ENCODE peak calls at places on chromosomes 6 and 20, in eight cellular contexts. One of them, this sample, is unnamed.

GRCh38 chr6:9086331-9086730 is 651.0 kb upstream of the SLC35B3 start:
- DNase-seq in tibial artery: no peak
- DNase-seq in esophagus squamous epithelium: no peak
- DNase-seq in cardiac muscle cell: no peak
- DNase-seq in GM12865: no peak
- DNase-seq in aorta: no peak
- DNase-seq in hepatocyte: no peak
- DNase-seq in CD8-positive, alpha-beta T cell: no peak
- DNase-seq in this sample: no peak

GRCh38 chr6:56036911-56037310 is 161.5 kb upstream of the BMP5 start:
- DNase-seq in tibial artery: no peak
- DNase-seq in esophagus squamous epithelium: no peak
- DNase-seq in cardiac muscle cell: no peak
- DNase-seq in GM12865: no peak
- DNase-seq in aorta: no peak
- DNase-seq in hepatocyte: no peak
- DNase-seq in CD8-positive, alpha-beta T cell: no peak
- DNase-seq in this sample: no peak

GRCh38 chr20:19881080-19881840 is 123.2 kb downstream of the RIN2 start:
- DNase-seq in tibial artery: no peak
- DNase-seq in esophagus squamous epithelium: no peak
- DNase-seq in cardiac muscle cell: no peak
- DNase-seq in GM12865: no peak
- DNase-seq in aorta: no peak
- DNase-seq in hepatocyte: no peak
- DNase-seq in CD8-positive, alpha-beta T cell: no peak
- DNase-seq in this sample: no peak

GRCh38 chr20:6819599-6819998 is 52.1 kb downstream of the BMP2 start:
- DNase-seq in tibial artery: no peak
- DNase-seq in esophagus squamous epithelium: no peak
- DNase-seq in cardiac muscle cell: peak
- DNase-seq in GM12865: no peak
- DNase-seq in aorta: no peak
- DNase-seq in hepatocyte: peak
- DNase-seq in CD8-positive, alpha-beta T cell: no peak
- DNase-seq in this sample: no peak

GRCh38 chr20:9508696-9509178 is 5.7 kb upstream of the LAMP5 start:
- DNase-seq in tibial artery: no peak
- DNase-seq in esophagus squamous epithelium: no peak
- DNase-seq in cardiac muscle cell: no peak
- DNase-seq in GM12865: no peak
- DNase-seq in aorta: no peak
- DNase-seq in hepatocyte: no peak
- DNase-seq in CD8-positive, alpha-beta T cell: no peak
- DNase-seq in this sample: no peak

GRCh38 chr6:101434601-101435000 is 41.1 kb downstream of the GRIK2 start:
- DNase-seq in tibial artery: no peak
- DNase-seq in esophagus squamous epithelium: no peak
- DNase-seq in cardiac muscle cell: no peak
- DNase-seq in GM12865: no peak
- DNase-seq in aorta: no peak
- DNase-seq in hepatocyte: no peak
- DNase-seq in CD8-positive, alpha-beta T cell: no peak
- DNase-seq in this sample: no peak

GRCh38 chr6:155274533-155274932 is 10.7 kb downstream of the CLDN20 start:
- DNase-seq in tibial artery: no peak
- DNase-seq in esophagus squamous epithelium: no peak
- DNase-seq in cardiac muscle cell: peak
- DNase-seq in GM12865: no peak
- DNase-seq in aorta: no peak
- DNase-seq in hepatocyte: no peak
- DNase-seq in CD8-positive, alpha-beta T cell: no peak
- DNase-seq in this sample: peak

GRCh38 chr6:92810913-92811312 is 608.4 kb downstream of the EPHA7 start:
- DNase-seq in tibial artery: no peak
- DNase-seq in esophagus squamous epithelium: no peak
- DNase-seq in cardiac muscle cell: peak
- DNase-seq in GM12865: peak
- DNase-seq in aorta: no peak
- DNase-seq in hepatocyte: peak
- DNase-seq in CD8-positive, alpha-beta T cell: no peak
- DNase-seq in this sample: peak

GRCh38 chr6:168794515-168794914 is 353.5 kb downstream of the SMOC2 start:
- DNase-seq in tibial artery: no peak
- DNase-seq in esophagus squamous epithelium: no peak
- DNase-seq in cardiac muscle cell: no peak
- DNase-seq in GM12865: no peak
- DNase-seq in aorta: no peak
- DNase-seq in hepatocyte: no peak
- DNase-seq in CD8-positive, alpha-beta T cell: no peak
- DNase-seq in this sample: no peak

GRCh38 chr6:34457747-34458462 is 8.0 kb upstream of the PACSIN1 start:
- DNase-seq in tibial artery: no peak
- DNase-seq in esophagus squamous epithelium: no peak
- DNase-seq in cardiac muscle cell: no peak
- DNase-seq in GM12865: no peak
- DNase-seq in aorta: no peak
- DNase-seq in hepatocyte: no peak
- DNase-seq in CD8-positive, alpha-beta T cell: no peak
- DNase-seq in this sample: no peak

GRCh38 chr6:142819603-142820335 is 125.2 kb downstream of the HIVEP2 start:
- DNase-seq in tibial artery: no peak
- DNase-seq in esophagus squamous epithelium: no peak
- DNase-seq in cardiac muscle cell: peak
- DNase-seq in GM12865: peak
- DNase-seq in aorta: no peak
- DNase-seq in hepatocyte: no peak
- DNase-seq in CD8-positive, alpha-beta T cell: no peak
- DNase-seq in this sample: peak

GRCh38 chr20:17227199-17227535 is 327 bp downstream of the PCSK2 start:
- DNase-seq in tibial artery: no peak
- DNase-seq in esophagus squamous epithelium: no peak
- DNase-seq in cardiac muscle cell: no peak
- DNase-seq in GM12865: no peak
- DNase-seq in aorta: no peak
- DNase-seq in hepatocyte: peak
- DNase-seq in CD8-positive, alpha-beta T cell: no peak
- DNase-seq in this sample: no peak

GRCh38 chr6:18741741-18742140 is 354.6 kb downstream of the RNF144B start:
- DNase-seq in tibial artery: no peak
- DNase-seq in esophagus squamous epithelium: no peak
- DNase-seq in cardiac muscle cell: no peak
- DNase-seq in GM12865: no peak
- DNase-seq in aorta: no peak
- DNase-seq in hepatocyte: no peak
- DNase-seq in CD8-positive, alpha-beta T cell: no peak
- DNase-seq in this sample: no peak

GRCh38 chr6:33207569-33208088 is 671 bp upstream of the RING1 start:
- DNase-seq in tibial artery: peak
- DNase-seq in esophagus squamous epithelium: no peak
- DNase-seq in cardiac muscle cell: peak
- DNase-seq in GM12865: no peak
- DNase-seq in aorta: peak
- DNase-seq in hepatocyte: peak
- DNase-seq in CD8-positive, alpha-beta T cell: no peak
- DNase-seq in this sample: peak

GRCh38 chr6:131721161-131721560 is 10.3 kb upstream of the CTAGE9 start:
- DNase-seq in tibial artery: no peak
- DNase-seq in esophagus squamous epithelium: no peak
- DNase-seq in cardiac muscle cell: no peak
- DNase-seq in GM12865: no peak
- DNase-seq in aorta: no peak
- DNase-seq in hepatocyte: no peak
- DNase-seq in CD8-positive, alpha-beta T cell: no peak
- DNase-seq in this sample: no peak

GRCh38 chr6:139597781-139598368 is 223.4 kb upstream of the CITED2 start:
- DNase-seq in tibial artery: peak
- DNase-seq in esophagus squamous epithelium: no peak
- DNase-seq in cardiac muscle cell: peak
- DNase-seq in GM12865: no peak
- DNase-seq in aorta: peak
- DNase-seq in hepatocyte: peak
- DNase-seq in CD8-positive, alpha-beta T cell: no peak
- DNase-seq in this sample: peak

GRCh38 chr6:166036321-166037105 is 131.1 kb downstream of the TBXT start:
- DNase-seq in tibial artery: no peak
- DNase-seq in esophagus squamous epithelium: no peak
- DNase-seq in cardiac muscle cell: no peak
- DNase-seq in GM12865: no peak
- DNase-seq in aorta: no peak
- DNase-seq in hepatocyte: no peak
- DNase-seq in CD8-positive, alpha-beta T cell: no peak
- DNase-seq in this sample: no peak

DNA sequence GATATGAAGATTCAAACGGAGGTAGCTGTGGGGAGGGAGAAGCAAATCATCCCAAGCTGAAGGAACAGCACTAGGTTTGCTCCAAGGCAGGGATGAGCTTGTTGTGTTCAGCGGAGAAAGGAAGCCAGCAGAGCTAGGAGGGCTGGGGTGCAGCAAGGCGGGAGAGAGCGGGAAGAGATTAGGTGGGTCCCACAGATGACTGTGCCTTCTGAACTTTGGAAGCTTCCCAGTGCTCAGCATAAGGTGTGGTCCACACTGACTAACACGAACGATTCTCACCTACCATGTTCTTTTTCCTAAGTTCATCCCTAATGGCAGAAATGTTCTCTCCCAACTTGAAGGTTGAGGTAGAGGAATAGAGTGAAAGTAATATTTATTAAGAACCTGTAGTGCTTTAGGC is 1.2 kb downstream of the RAE1 start:
- DNase-seq in tibial artery: no peak
- DNase-seq in esophagus squamous epithelium: no peak
- DNase-seq in cardiac muscle cell: no peak
- DNase-seq in GM12865: no peak
- DNase-seq in aorta: no peak
- DNase-seq in hepatocyte: no peak
- DNase-seq in CD8-positive, alpha-beta T cell: no peak
- DNase-seq in this sample: no peak
- H3K4me3 ChIP-seq in tibial artery: peak
- H3K4me3 ChIP-seq in esophagus squamous epithelium: peak
- H3K4me3 ChIP-seq in cardiac muscle cell: peak
- H3K4me3 ChIP-seq in GM12865: peak
- H3K4me3 ChIP-seq in aorta: no peak
- H3K4me3 ChIP-seq in hepatocyte: peak
- H3K4me3 ChIP-seq in CD8-positive, alpha-beta T cell: peak
- H3K4me3 ChIP-seq in this sample: peak

DNA sequence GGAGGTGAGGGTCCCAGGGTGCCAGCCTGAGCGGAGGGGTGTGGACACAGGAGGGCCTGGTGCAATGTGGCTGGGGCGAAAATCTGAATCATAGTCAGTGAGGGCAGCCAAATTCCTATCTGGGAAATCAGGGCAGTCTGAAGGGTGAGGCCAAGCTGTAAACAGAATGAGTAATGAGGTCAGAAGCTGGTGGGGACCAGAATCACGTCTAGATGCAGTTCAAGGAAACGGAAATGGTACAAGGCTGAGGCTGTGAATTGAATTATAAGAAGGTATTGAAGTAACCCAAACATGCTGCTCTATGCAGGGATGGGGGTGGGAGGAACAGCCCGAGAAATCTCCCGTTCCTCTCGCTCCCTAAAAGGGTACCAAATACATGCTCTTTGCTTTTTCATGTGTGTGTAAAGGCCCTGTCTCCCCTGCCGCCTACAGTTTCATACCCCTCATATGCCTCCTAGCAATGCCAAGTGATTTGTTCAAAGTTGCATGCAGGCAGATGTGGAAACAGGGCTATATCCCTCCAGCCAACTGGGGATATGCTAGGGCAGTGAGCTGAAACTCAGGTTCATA is 35.2 kb upstream of the PIM1 start:
- DNase-seq in tibial artery: peak
- DNase-seq in esophagus squamous epithelium: no peak
- DNase-seq in cardiac muscle cell: peak
- DNase-seq in GM12865: no peak
- DNase-seq in aorta: peak
- DNase-seq in hepatocyte: peak
- DNase-seq in CD8-positive, alpha-beta T cell: peak
- DNase-seq in this sample: peak
- H3K4me3 ChIP-seq in tibial artery: no peak
- H3K4me3 ChIP-seq in esophagus squamous epithelium: no peak
- H3K4me3 ChIP-seq in cardiac muscle cell: no peak
- H3K4me3 ChIP-seq in GM12865: no peak
- H3K4me3 ChIP-seq in aorta: no peak
- H3K4me3 ChIP-seq in hepatocyte: no peak
- H3K4me3 ChIP-seq in CD8-positive, alpha-beta T cell: no peak
- H3K4me3 ChIP-seq in this sample: no peak

GRCh38 chr6:122845464-122845863 is 56.4 kb downstream of the SMPDL3A start:
- DNase-seq in tibial artery: no peak
- DNase-seq in esophagus squamous epithelium: no peak
- DNase-seq in cardiac muscle cell: no peak
- DNase-seq in GM12865: no peak
- DNase-seq in aorta: no peak
- DNase-seq in hepatocyte: no peak
- DNase-seq in CD8-positive, alpha-beta T cell: no peak
- DNase-seq in this sample: no peak

GRCh38 chr6:122839477-122839876 is 50.4 kb downstream of the SMPDL3A start:
- DNase-seq in tibial artery: peak
- DNase-seq in esophagus squamous epithelium: no peak
- DNase-seq in cardiac muscle cell: peak
- DNase-seq in GM12865: peak
- DNase-seq in aorta: no peak
- DNase-seq in hepatocyte: peak
- DNase-seq in CD8-positive, alpha-beta T cell: no peak
- DNase-seq in this sample: peak

GRCh38 chr6:122838060-122838780 is 49.2 kb downstream of the SMPDL3A start:
- DNase-seq in tibial artery: no peak
- DNase-seq in esophagus squamous epithelium: no peak
- DNase-seq in cardiac muscle cell: peak
- DNase-seq in GM12865: no peak
- DNase-seq in aorta: no peak
- DNase-seq in hepatocyte: peak
- DNase-seq in CD8-positive, alpha-beta T cell: no peak
- DNase-seq in this sample: peak

GRCh38 chr6:122839906-122840305 is 50.8 kb downstream of the SMPDL3A start:
- DNase-seq in tibial artery: no peak
- DNase-seq in esophagus squamous epithelium: no peak
- DNase-seq in cardiac muscle cell: no peak
- DNase-seq in GM12865: no peak
- DNase-seq in aorta: no peak
- DNase-seq in hepatocyte: no peak
- DNase-seq in CD8-positive, alpha-beta T cell: no peak
- DNase-seq in this sample: no peak
- H3K4me3 ChIP-seq in tibial artery: no peak
- H3K4me3 ChIP-seq in esophagus squamous epithelium: no peak
- H3K4me3 ChIP-seq in cardiac muscle cell: no peak
- H3K4me3 ChIP-seq in GM12865: no peak
- H3K4me3 ChIP-seq in aorta: no peak
- H3K4me3 ChIP-seq in hepatocyte: no peak
- H3K4me3 ChIP-seq in CD8-positive, alpha-beta T cell: no peak
- H3K4me3 ChIP-seq in this sample: no peak

DNA sequence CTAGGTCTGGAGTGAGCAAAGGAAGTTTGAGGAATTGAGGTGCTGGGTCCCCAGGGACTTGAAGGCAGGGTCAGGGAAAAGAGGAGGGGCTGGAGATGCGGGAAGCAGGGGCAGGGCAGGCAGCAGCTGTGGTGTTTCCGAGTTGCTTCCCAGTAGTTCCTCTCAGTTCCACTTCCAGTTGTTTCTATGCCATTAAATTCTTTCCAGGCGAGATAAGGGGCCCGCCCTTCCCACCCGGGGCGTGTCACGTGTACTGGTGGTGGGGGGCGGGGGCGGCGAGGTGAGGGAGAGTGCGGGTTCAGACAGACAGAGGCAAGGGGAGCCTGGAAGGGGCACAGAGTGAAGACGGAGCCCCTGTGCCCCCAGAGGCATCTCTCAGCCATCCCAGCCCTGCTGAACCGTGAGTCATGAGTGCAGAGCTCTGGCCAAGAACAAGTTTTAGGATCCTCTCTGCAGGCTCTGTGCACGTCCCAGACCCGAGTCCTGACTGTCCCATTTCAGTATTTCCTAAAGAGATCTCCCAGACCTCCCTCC is 977 bp downstream of the TNXB start:
- DNase-seq in tibial artery: peak
- DNase-seq in esophagus squamous epithelium: no peak
- DNase-seq in cardiac muscle cell: peak
- DNase-seq in GM12865: no peak
- DNase-seq in aorta: peak
- DNase-seq in hepatocyte: peak
- DNase-seq in CD8-positive, alpha-beta T cell: no peak
- DNase-seq in this sample: no peak
- H3K4me3 ChIP-seq in tibial artery: peak
- H3K4me3 ChIP-seq in esophagus squamous epithelium: peak
- H3K4me3 ChIP-seq in cardiac muscle cell: no peak
- H3K4me3 ChIP-seq in GM12865: no peak
- H3K4me3 ChIP-seq in aorta: no peak
- H3K4me3 ChIP-seq in hepatocyte: no peak
- H3K4me3 ChIP-seq in CD8-positive, alpha-beta T cell: no peak
- H3K4me3 ChIP-seq in this sample: no peak

This sample was measured in astrocyte of the spinal cord.